ENCODE peak calls at places on chromosomes 13 and 19, in seven cellular contexts. C is Calu3, D is PC-9, O is tibial nerve, G is fibroblast of mammary gland, F is kidney, H is neural crest cell. J is an unnamed sample.

GRCh38 chr13:53411443-53411842 is 382.8 kb downstream of the OLFM4 start:
- DNase-seq in G (no peak), H (no peak), F (no peak), O (no peak), D (no peak), C (no peak), J (no peak)

GRCh38 chr19:10497371-10497770 is 5.8 kb downstream of the KEAP1 start:
- DNase-seq in D (no peak), H (no peak), C (no peak), O (no peak), G (no peak), F (no peak), J (no peak)

GRCh38 chr13:31209172-31209818 is 9.5 kb downstream of the B3GLCT start:
- DNase-seq in F (no peak), H (no peak), D (no peak), C (no peak), O (no peak), G (peak), J (no peak)

GRCh38 chr19:15934332-15935078 is at the start of gene CYP4F11:
- DNase-seq in H (no peak), F (no peak), D (peak), O (no peak), C (peak), G (no peak), J (no peak)

GRCh38 chr13:51974485-51974884 is 36.8 kb downstream of the ATP7B start:
- DNase-seq in F (no peak), O (no peak), H (no peak), C (no peak), G (no peak), D (no peak), J (no peak)

GRCh38 chr19:45768644-45769053 is 403 bp downstream of the SIX5 start:
- DNase-seq in C (peak), D (peak), G (peak), F (peak), H (peak), O (no peak), J (no peak)

GRCh38 chr19:3570619-3571018 is 2.1 kb upstream of the HMG20B start:
- DNase-seq in G (no peak), F (no peak), O (no peak), D (no peak), C (no peak), H (no peak), J (no peak)

GRCh38 chr13:78420814-78421213 is 182.5 kb downstream of the POU4F1 start:
- DNase-seq in G (no peak), F (no peak), C (no peak), H (no peak), D (no peak), O (no peak), J (no peak)

GRCh38 chr19:45187421-45188100 is 9.0 kb downstream of the BLOC1S3 start:
- DNase-seq in C (peak), G (no peak), F (no peak), D (peak), O (no peak), H (no peak), J (no peak)

GRCh38 chr19:19262190-19263057 is 10.7 kb downstream of the TM6SF2 start:
- DNase-seq in D (no peak), C (no peak), O (no peak), G (no peak), H (no peak), F (no peak), J (no peak)

GRCh38 chr13:61107989-61108388 is 307.7 kb downstream of the PCDH20 start:
- DNase-seq in H (no peak), G (no peak), F (no peak), O (no peak), D (no peak), C (no peak), J (no peak)

GRCh38 chr19:49071860-49072547 is 495 bp downstream of the KCNA7 start:
- DNase-seq in D (no peak), F (peak), G (no peak), C (no peak), H (peak), O (no peak), J (no peak)

GRCh38 chr19:7515471-7516226 is at the start of gene ZNF358:
- DNase-seq in H (peak), C (peak), F (peak), O (peak), D (peak), G (peak), J (peak)

GRCh38 chr13:94464771-94465170 is 14.7 kb downstream of the DCT start:
- DNase-seq in H (no peak), F (no peak), G (peak), D (no peak), O (no peak), C (no peak), J (no peak)

GRCh38 chr13:70027551-70027950 is 80.1 kb upstream of the ATXN8OS start:
- DNase-seq in D (no peak), H (no peak), C (no peak), G (no peak), F (no peak), O (no peak), J (no peak)

GRCh38 chr13:71015021-71015420 is 852.0 kb downstream of the DACH1 start:
- DNase-seq in C (no peak), G (no peak), F (no peak), D (no peak), H (no peak), O (no peak), J (no peak)

GRCh38 chr19:16589917-16590316 is 17.7 kb upstream of the SLC35E1 start:
- DNase-seq in G (no peak), F (no peak), D (no peak), C (no peak), O (no peak), H (no peak), J (no peak)

GRCh38 chr13:90968510-90968909 is 379.0 kb upstream of the MIR17HG start:
- DNase-seq in H (peak), F (no peak), G (peak), D (peak), C (peak), O (no peak), J (no peak)

GRCh38 chr19:3249408-3249807 is 24.9 kb downstream of the CELF5 start:
- DNase-seq in O (no peak), H (no peak), C (peak), F (no peak), D (no peak), G (no peak), J (no peak)

GRCh38 chr13:46392967-46393366 is 5.9 kb upstream of the RUBCNL start:
- DNase-seq in H (no peak), O (no peak), F (no peak), G (no peak), C (no peak), D (no peak), J (no peak)

GRCh38 chr13:113084094-113084942 is 21.3 kb upstream of the F7 start:
- DNase-seq in F (peak), D (no peak), H (no peak), O (no peak), G (no peak), C (no peak), J (no peak)

GRCh38 chr13:113086991-113087922 is 18.3 kb upstream of the F7 start:
- DNase-seq in H (no peak), G (no peak), C (no peak), O (no peak), F (peak), D (no peak), J (no peak)

GRCh38 chr13:113087923-113088690 is 17.5 kb upstream of the F7 start:
- DNase-seq in F (peak), O (no peak), G (no peak), C (no peak), D (no peak), H (no peak), J (no peak)

GRCh38 chr13:113084943-113085540 is 20.5 kb upstream of the F7 start:
- DNase-seq in H (no peak), D (no peak), G (no peak), F (peak), C (no peak), O (no peak), J (no peak)

GRCh38 chr13:113086031-113086750 is 19.4 kb upstream of the F7 start:
- DNase-seq in H (no peak), G (no peak), F (peak), D (no peak), C (no peak), O (no peak), J (no peak)
- TF ChIP-seq CTCF in H (no peak), G (no peak), F (no peak), D (no peak), C (no peak), O (no peak), J (no peak)

DNA sequence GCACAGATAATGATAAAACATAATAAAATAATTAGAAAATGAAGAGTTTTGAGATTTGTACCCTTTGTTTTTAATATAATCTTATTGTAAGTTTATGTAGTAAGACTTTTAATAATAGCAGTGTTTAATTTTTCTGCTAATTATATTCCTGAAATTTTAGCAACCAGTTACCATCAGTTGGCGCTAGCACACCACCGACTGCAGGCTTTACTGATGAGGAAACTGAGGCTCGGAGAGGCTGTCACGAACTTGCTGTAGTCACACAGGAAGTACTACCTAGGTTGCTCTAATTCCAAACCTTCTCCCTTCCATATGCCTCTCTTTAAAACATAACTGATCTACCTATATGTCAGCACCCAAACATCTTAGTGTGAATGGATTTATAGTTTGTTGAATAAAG is 1.0 kb upstream of the RFXAP start:
- DNase-seq in O (no peak), F (no peak), C (no peak), D (no peak), G (no peak), H (no peak), J (no peak)
- TF ChIP-seq CTCF in O (no peak), F (no peak), C (no peak), D (no peak), G (no peak), H (no peak), J (no peak)

DNA sequence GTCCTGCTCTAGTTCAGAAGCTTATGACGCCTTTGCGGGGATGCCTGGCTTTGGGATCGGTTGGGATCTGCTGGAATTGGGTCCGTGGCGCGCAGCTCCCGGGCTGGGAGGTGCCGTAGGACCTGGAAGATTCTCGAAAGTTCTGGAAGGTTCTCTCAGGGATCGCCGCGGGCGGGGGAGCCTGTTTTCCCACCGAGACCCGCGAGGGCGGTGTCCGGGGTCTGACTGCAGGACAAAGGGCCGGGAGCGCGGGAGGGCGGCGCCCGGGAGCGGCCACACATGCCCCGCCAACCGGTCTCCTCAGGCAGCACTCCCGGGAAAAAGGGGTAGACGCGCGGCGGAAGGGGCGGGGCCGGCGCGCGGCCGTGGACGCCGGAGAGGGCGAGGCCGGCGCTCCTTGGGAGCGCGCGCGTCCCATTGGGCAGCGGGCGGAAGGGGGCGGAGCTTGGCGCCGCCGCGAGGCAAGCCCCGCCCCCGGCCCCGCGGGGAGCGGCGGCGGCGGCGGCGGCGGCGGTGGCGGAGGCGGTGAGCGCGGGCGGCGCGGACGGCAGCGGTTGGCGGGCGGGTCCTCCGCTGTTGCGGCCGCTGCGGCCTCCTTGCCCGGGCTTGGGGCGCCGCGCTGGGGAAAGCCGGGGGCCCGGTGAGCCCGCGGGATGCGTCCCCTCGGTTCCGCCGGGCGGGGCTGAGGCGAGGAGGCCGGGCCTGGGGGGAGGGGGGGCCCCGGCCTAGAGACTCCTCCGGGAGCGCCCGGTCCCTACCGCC is 29.0 kb upstream of the NDUFS7 start:
- DNase-seq in C (peak), O (peak), D (peak), H (peak), F (peak), G (peak), J (peak)
- TF ChIP-seq CTCF in C (no peak), O (no peak), D (no peak), H (no peak), F (peak), G (no peak), J (no peak)

GRCh38 chr19:1491114-1491848 is at the start of gene REEP6:
- DNase-seq in F (no peak), O (no peak), D (no peak), G (no peak), C (no peak), H (no peak), J (no peak)
- TF ChIP-seq CTCF in F (peak), O (no peak), D (no peak), G (no peak), C (no peak), H (no peak), J (no peak)

DNA sequence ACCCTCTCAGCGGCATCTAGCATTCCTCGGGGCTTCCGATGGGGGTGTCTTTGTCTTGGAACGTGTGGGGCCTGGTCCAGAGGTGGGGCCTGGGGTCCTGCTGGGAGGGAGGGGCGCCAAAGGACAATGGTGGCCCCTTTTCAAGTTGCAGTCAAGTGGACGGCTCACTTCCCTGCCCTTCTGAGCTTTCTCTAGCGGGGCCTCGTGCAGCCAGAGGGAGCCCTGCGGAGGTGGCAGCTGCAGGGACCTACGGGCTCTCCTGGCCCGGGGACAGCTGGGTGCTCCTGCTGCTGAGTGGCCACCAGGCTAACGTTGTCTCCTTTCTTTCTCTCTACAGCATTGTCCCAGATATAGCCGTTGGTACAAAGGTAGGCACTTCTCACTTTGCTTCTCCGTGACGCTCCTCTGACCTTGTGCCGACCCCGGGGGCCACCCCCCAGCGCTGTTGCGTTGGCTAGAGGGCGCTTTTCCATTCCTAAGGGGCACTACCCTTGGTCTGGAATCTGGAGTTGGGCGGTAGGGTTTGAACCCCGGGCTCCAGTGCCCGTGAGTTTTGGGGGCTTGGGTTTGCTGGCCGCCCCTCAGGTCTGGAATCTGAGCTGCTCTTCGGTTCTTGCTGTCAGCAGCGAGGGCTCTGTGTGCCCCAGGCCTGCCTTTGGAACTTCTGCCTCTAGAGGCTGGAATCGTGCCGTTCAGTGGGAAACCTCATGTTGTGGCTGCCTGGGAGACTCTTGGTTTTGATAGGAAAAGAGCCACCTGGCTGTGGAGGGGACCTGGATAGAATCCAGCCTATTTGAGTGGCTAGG is 2.0 kb downstream of the PTBP1 start:
- DNase-seq in O (no peak), D (no peak), H (peak), F (peak), C (no peak), G (peak), J (no peak)
- TF ChIP-seq CTCF in O (no peak), D (peak), H (peak), F (no peak), C (no peak), G (peak), J (peak)